ENCODE peak calls at places on chromosomes 16 and 17, in five cellular contexts. Z, K, N, J and C are unnamed samples.

GRCh38 chr16:57185446-57185944 is 344 bp downstream of the PSME3IP1 start:
- DNase-seq in Z (no peak), K (peak; percentile 17), N (no peak), J (no peak), C (no peak)

GRCh38 chr17:29179232-29180036 is 764 bp downstream of the MYO18A start:
- DNase-seq in Z (no peak), K (no peak), N (no peak), J (no peak), C (no peak)

GRCh38 chr16:81280393-81280792 is 34.4 kb upstream of the GAN start:
- DNase-seq in Z (no peak), K (no peak), N (no peak), J (no peak), C (no peak)

GRCh38 chr17:6913608-6914443 is 82.0 kb upstream of the ALOX12 start:
- DNase-seq in Z (no peak), K (peak; percentile 19), N (peak; percentile 77), J (peak; percentile 20), C (no peak)

GRCh38 chr17:62876063-62876462 is 67.9 kb upstream of the MARCHF10 start:
- DNase-seq in Z (no peak), K (no peak), N (no peak), J (no peak), C (no peak)

GRCh38 chr17:77579131-77579530 is 379.4 kb upstream of the TNRC6C start:
- DNase-seq in Z (no peak), K (no peak), N (no peak), J (no peak), C (no peak)

GRCh38 chr17:44990994-44991393 is 22.9 kb upstream of the C1QL1 start:
- DNase-seq in Z (no peak), K (no peak), N (no peak), J (no peak), C (no peak)

GRCh38 chr17:2030779-2031163 is 818 bp downstream of the DPH1 start:
- DNase-seq in Z (no peak), K (no peak), N (no peak), J (no peak), C (no peak)

GRCh38 chr16:73473713-73474112 is 425.8 kb upstream of the ZFHX3 start:
- DNase-seq in Z (no peak), K (no peak), N (no peak), J (no peak), C (no peak)

GRCh38 chr16:54077412-54077821 is 209.2 kb downstream of the IRX3 start:
- DNase-seq in Z (no peak), K (no peak), N (no peak), J (no peak), C (peak; percentile 23)

GRCh38 chr16:4179763-4180260 is 62.1 kb downstream of the SRL start:
- DNase-seq in Z (no peak), K (no peak), N (no peak), J (no peak), C (no peak)

GRCh38 chr17:14616508-14616907 is 315.6 kb downstream of the HS3ST3B1 start:
- DNase-seq in Z (no peak), K (no peak), N (no peak), J (no peak), C (peak; percentile 57)

GRCh38 chr17:50364715-50365114 is 8.3 kb downstream of the MRPL27 start:
- DNase-seq in Z (no peak), K (no peak), N (no peak), J (no peak), C (no peak)

GRCh38 chr17:7137182-7137943 is 22.7 kb upstream of the ASGR2 start:
- DNase-seq in Z (no peak), K (no peak), N (no peak), J (no peak), C (no peak)

GRCh38 chr17:80426671-80427326 is 11.8 kb downstream of the ENDOV start:
- DNase-seq in Z (no peak), K (peak; percentile 68), N (peak; percentile 98), J (peak; percentile 10), C (no peak)

GRCh38 chr17:38703742-38704644 is 1.1 kb upstream of the MLLT6 start:
- DNase-seq in Z (peak; percentile 90), K (peak; percentile 52), N (peak; percentile 86), J (no peak), C (no peak)

GRCh38 chr17:58377661-58378060 is 25.7 kb upstream of the SUPT4H1 start:
- DNase-seq in Z (no peak), K (no peak), N (no peak), J (no peak), C (no peak)

GRCh38 chr17:39617446-39618251 is 9.1 kb upstream of the PPP1R1B start:
- DNase-seq in Z (peak; percentile 47), K (peak; percentile 20), N (peak; percentile 90), J (peak; percentile 5), C (no peak)

GRCh38 chr17:68509151-68510057 is 2.8 kb upstream of the PRKAR1A start:
- DNase-seq in Z (no peak), K (no peak), N (no peak), J (no peak), C (no peak)

GRCh38 chr16:88617268-88618031 is 20.9 kb upstream of the IL17C start:
- DNase-seq in Z (peak; percentile 43), K (no peak), N (no peak), J (no peak), C (no peak)

GRCh38 chr17:19384723-19385391 is 2.1 kb downstream of the MFAP4 start:
- DNase-seq in Z (no peak), K (no peak), N (no peak), J (peak; percentile 90), C (peak; percentile 79)

GRCh38 chr16:75256059-75256870 is 4.8 kb upstream of the BCAR1 start:
- DNase-seq in Z (no peak), K (no peak), N (no peak), J (no peak), C (no peak)

GRCh38 chr16:87584271-87584670 is 18.0 kb upstream of the JPH3 start:
- DNase-seq in Z (no peak), K (no peak), N (no peak), J (no peak), C (no peak)

GRCh38 chr16:64152010-64152767 is 969.7 kb downstream of the CDH11 start:
- DNase-seq in Z (no peak), K (no peak), N (no peak), J (peak; percentile 29), C (peak; percentile 53)

GRCh38 chr17:19897901-19898300 is 30.2 kb upstream of the ULK2 start:
- DNase-seq in Z (no peak), K (no peak), N (no peak), J (peak; percentile 60), C (peak; percentile 89)

GRCh38 chr16:57614546-57615343 is 13.7 kb upstream of the ADGRG1 start:
- DNase-seq in Z (no peak), K (no peak), N (no peak), J (no peak), C (no peak)

GRCh38 chr17:16383216-16383615 is 2.3 kb downstream of the UBB start:
- DNase-seq in Z (no peak), K (no peak), N (no peak), J (no peak), C (no peak)

GRCh38 chr17:57705921-57706695 is 39.0 kb downstream of the CCDC182 start:
- DNase-seq in Z (no peak), K (no peak), N (no peak), J (no peak), C (no peak)

GRCh38 chr16:77807-78443 is at the start of gene MPG:
- DNase-seq in Z (no peak), K (peak; percentile 70), N (peak; percentile 100), J (no peak), C (no peak)

GRCh38 chr16:3027983-3028715 is 4.3 kb downstream of the THOC6 start:
- DNase-seq in Z (peak; percentile 29), K (peak; percentile 79), N (peak; percentile 95), J (no peak), C (no peak)

GRCh38 chr17:75514299-75515228 is 773 bp downstream of the CASKIN2 start:
- DNase-seq in Z (no peak), K (no peak), N (no peak), J (no peak), C (no peak)

GRCh38 chr16:84941916-84942315 is 69.4 kb downstream of the ZDHHC7 start:
- DNase-seq in Z (no peak), K (no peak), N (no peak), J (no peak), C (no peak)

GRCh38 chr17:4301066-4301465 is 37.3 kb upstream of the ANKFY1 start:
- DNase-seq in Z (no peak), K (no peak), N (no peak), J (no peak), C (no peak)

GRCh38 chr16:88585269-88585668 is 15.1 kb downstream of the ZC3H18 start:
- DNase-seq in Z (no peak), K (no peak), N (no peak), J (no peak), C (no peak)

GRCh38 chr17:15922586-15922985 is 22.3 kb upstream of the ADORA2B start:
- DNase-seq in Z (no peak), K (no peak), N (no peak), J (no peak), C (no peak)

GRCh38 chr16:10511829-10512228 is 68.6 kb downstream of the EMP2 start:
- DNase-seq in Z (no peak), K (no peak), N (no peak), J (no peak), C (no peak)